ENCODE peak calls at places on chromosome 2, in six cellular contexts. S is AML-193; F is SK-N-DZ; X is fibroblast of pulmonary artery; T is stimulated activated CD4-positive, alpha-beta T cell treated with anti-CD3 and anti-CD28 coated beads, Interleukin-2, amount 100 ng/mL, for 48 hours; A is lower leg skin. P is an unnamed sample.
A peak's percentile ranks its signal among the peaks of the same experiment; 100 is the strongest.

GRCh38 chr2:186887107-186888090 is 38.4 kb upstream of the ZSWIM2 start:
- DNase-seq in S (no peak), X (peak; percentile 74), A (peak; percentile 87), T (no peak), F (no peak), P (no peak)

GRCh38 chr2:183207110-183207509 is 82.9 kb downstream of the NUP35 start:
- DNase-seq in S (no peak), A (no peak), F (no peak), X (peak; percentile 42), T (no peak), P (no peak)

GRCh38 chr2:238285653-238286082 is 2.7 kb downstream of the PER2 start:
- DNase-seq in A (peak; percentile 97), S (no peak), F (no peak), X (peak; percentile 93), T (no peak), P (no peak)

GRCh38 chr2:172404824-172405223 is 22.6 kb upstream of the ITGA6 start:
- DNase-seq in S (no peak), A (no peak), F (no peak), T (no peak), X (peak; percentile 80), P (no peak)

GRCh38 chr2:246489-247145 is 17.2 kb downstream of the SH3YL1 start:
- DNase-seq in X (peak; percentile 86), T (peak; percentile 30), S (peak; percentile 44), A (no peak), F (peak; percentile 56), P (no peak)

GRCh38 chr2:201574754-201575153 is 68.5 kb downstream of the TMEM237 start:
- DNase-seq in X (no peak), T (no peak), A (no peak), S (peak; percentile 76), F (no peak), P (no peak)

GRCh38 chr2:43040084-43040854 is 186.1 kb downstream of the ZFP36L2 start:
- DNase-seq in S (no peak), T (no peak), F (no peak), A (peak; percentile 85), X (no peak), P (no peak)

GRCh38 chr2:209872675-209873074 is 101.0 kb downstream of the UNC80 start:
- DNase-seq in A (no peak), T (no peak), F (no peak), S (no peak), X (peak; percentile 4), P (no peak)

GRCh38 chr2:61816480-61817355 is 37.1 kb downstream of the FAM161A start:
- DNase-seq in X (no peak), A (no peak), F (no peak), T (no peak), S (no peak), P (no peak)

GRCh38 chr2:155308367-155309009 is 610.0 kb downstream of the KCNJ3 start:
- DNase-seq in A (no peak), X (no peak), T (no peak), F (no peak), S (no peak), P (no peak)

GRCh38 chr2:100197643-100198153 is 55.3 kb upstream of the AFF3 start:
- DNase-seq in F (peak; percentile 87), A (peak; percentile 85), S (no peak), X (peak; percentile 31), T (no peak), P (no peak)

GRCh38 chr2:140023291-140023690 is 1243.1 kb upstream of the NXPH2 start:
- DNase-seq in A (no peak), S (no peak), X (no peak), F (no peak), T (no peak), P (no peak)

GRCh38 chr2:214533511-214533910 is 122.7 kb downstream of the VWC2L start:
- DNase-seq in S (no peak), A (no peak), X (no peak), F (no peak), T (no peak), P (no peak)

GRCh38 chr2:197852127-197852526 is 47.7 kb downstream of the PLCL1 start:
- DNase-seq in F (no peak), S (no peak), X (no peak), A (no peak), T (no peak), P (no peak)

GRCh38 chr2:42874838-42875801 is 82.7 kb upstream of the HAAO start:
- DNase-seq in S (no peak), A (peak; percentile 91), T (no peak), F (no peak), X (peak; percentile 40), P (no peak)

GRCh38 chr2:26605195-26605968 is 35.8 kb downstream of the CIB4 start:
- DNase-seq in S (peak; percentile 25), F (peak; percentile 56), X (peak; percentile 64), T (peak; percentile 19), A (peak; percentile 80), P (peak; percentile 29)

GRCh38 chr2:84293791-84294380 is 165.2 kb downstream of the SUCLG1 start:
- DNase-seq in X (no peak), F (no peak), T (no peak), S (no peak), A (no peak), P (no peak)

GRCh38 chr2:99971326-99971965 is 170.9 kb downstream of the AFF3 start:
- DNase-seq in S (no peak), X (no peak), A (no peak), T (no peak), F (no peak), P (no peak)

GRCh38 chr2:166375205-166375735 is 474 bp downstream of the SCN9A start:
- DNase-seq in X (peak; percentile 18), T (no peak), F (no peak), A (no peak), S (no peak), P (peak; percentile 8)

GRCh38 chr2:197599285-197599965 is 76.0 kb downstream of the RFTN2 start:
- DNase-seq in S (peak; percentile 93), A (no peak), X (peak; percentile 68), F (peak; percentile 43), T (peak; percentile 2), P (peak; percentile 20)

GRCh38 chr2:47091118-47091517 is 64.0 kb downstream of the STPG4 start:
- DNase-seq in F (no peak), X (peak; percentile 43), S (no peak), A (no peak), T (no peak), P (no peak)

GRCh38 chr2:65595641-65596040 is 163.2 kb upstream of the SPRED2 start:
- DNase-seq in S (no peak), T (no peak), X (peak; percentile 20), A (no peak), F (no peak), P (no peak)

GRCh38 chr2:36479406-36479805 is 118.6 kb downstream of the FEZ2 start:
- DNase-seq in T (no peak), X (no peak), A (no peak), S (no peak), F (no peak), P (no peak)

GRCh38 chr2:85992611-85993010 is 103.8 kb upstream of the ST3GAL5 start:
- DNase-seq in T (no peak), F (no peak), S (no peak), X (no peak), A (peak; percentile 42), P (no peak)

GRCh38 chr2:181656450-181657261 is at the start of gene CERKL:
- DNase-seq in X (peak; percentile 14), T (no peak), A (no peak), F (peak; percentile 47), S (no peak), P (peak; percentile 30)

GRCh38 chr2:170743530-170744239 is 26.5 kb upstream of the ERICH2 start:
- DNase-seq in X (no peak), S (no peak), A (no peak), F (no peak), T (no peak), P (no peak)